ENCODE peak calls at places on chromosome 7, in nine cellular contexts. One of them, this sample, is unnamed.

GRCh38 chr7:73865738-73866445 is 4.9 kb downstream of the TMEM270 start:
- DNase-seq in CD8-positive, alpha-beta T cell: no peak
- DNase-seq in lower lobe of right lung: no peak
- DNase-seq in colonic mucosa: no peak
- DNase-seq in IMR-90: peak; percentile 63
- DNase-seq in fibroblast of mammary gland: peak; percentile 60
- DNase-seq in WTC11: peak; percentile 51
- DNase-seq in suprapubic skin: no peak
- DNase-seq in endothelial cell: peak; percentile 65
- DNase-seq in this sample: no peak

GRCh38 chr7:106793015-106793651 is 71.9 kb upstream of the PIK3CG start:
- DNase-seq in CD8-positive, alpha-beta T cell: peak; percentile 16
- DNase-seq in lower lobe of right lung: no peak
- DNase-seq in colonic mucosa: no peak
- DNase-seq in IMR-90: peak; percentile 33
- DNase-seq in fibroblast of mammary gland: peak; percentile 45
- DNase-seq in WTC11: no peak
- DNase-seq in suprapubic skin: no peak
- DNase-seq in endothelial cell: peak; percentile 16
- DNase-seq in this sample: no peak

GRCh38 chr7:1176891-1177373 is 16.9 kb upstream of the ZFAND2A start:
- DNase-seq in CD8-positive, alpha-beta T cell: peak; percentile 62
- DNase-seq in lower lobe of right lung: peak; percentile 86
- DNase-seq in colonic mucosa: peak; percentile 83
- DNase-seq in IMR-90: peak; percentile 31
- DNase-seq in fibroblast of mammary gland: peak; percentile 68
- DNase-seq in WTC11: peak; percentile 80
- DNase-seq in suprapubic skin: no peak
- DNase-seq in endothelial cell: peak; percentile 55
- DNase-seq in this sample: peak; percentile 84

GRCh38 chr7:131667699-131668098 is 111.3 kb upstream of the PODXL start:
- DNase-seq in CD8-positive, alpha-beta T cell: no peak
- DNase-seq in lower lobe of right lung: no peak
- DNase-seq in colonic mucosa: no peak
- DNase-seq in IMR-90: no peak
- DNase-seq in fibroblast of mammary gland: no peak
- DNase-seq in WTC11: no peak
- DNase-seq in suprapubic skin: no peak
- DNase-seq in endothelial cell: no peak
- DNase-seq in this sample: no peak

GRCh38 chr7:103640031-103640779 is 194.2 kb upstream of the SLC26A5 start:
- DNase-seq in CD8-positive, alpha-beta T cell: no peak
- DNase-seq in lower lobe of right lung: no peak
- DNase-seq in colonic mucosa: no peak
- DNase-seq in IMR-90: peak; percentile 84
- DNase-seq in fibroblast of mammary gland: peak; percentile 63
- DNase-seq in WTC11: no peak
- DNase-seq in suprapubic skin: no peak
- DNase-seq in endothelial cell: no peak
- DNase-seq in this sample: no peak

GRCh38 chr7:104054362-104054761 is 64.9 kb upstream of the RELN start:
- DNase-seq in CD8-positive, alpha-beta T cell: no peak
- DNase-seq in lower lobe of right lung: no peak
- DNase-seq in colonic mucosa: no peak
- DNase-seq in IMR-90: no peak
- DNase-seq in fibroblast of mammary gland: no peak
- DNase-seq in WTC11: no peak
- DNase-seq in suprapubic skin: no peak
- DNase-seq in endothelial cell: no peak
- DNase-seq in this sample: no peak

GRCh38 chr7:1292972-1293830 is 60.5 kb downstream of the UNCX start:
- DNase-seq in CD8-positive, alpha-beta T cell: no peak
- DNase-seq in lower lobe of right lung: peak; percentile 36
- DNase-seq in colonic mucosa: no peak
- DNase-seq in IMR-90: no peak
- DNase-seq in fibroblast of mammary gland: no peak
- DNase-seq in WTC11: no peak
- DNase-seq in suprapubic skin: no peak
- DNase-seq in endothelial cell: no peak
- DNase-seq in this sample: no peak

GRCh38 chr7:84813376-84813775 is 373.5 kb downstream of the SEMA3D start:
- DNase-seq in CD8-positive, alpha-beta T cell: no peak
- DNase-seq in lower lobe of right lung: no peak
- DNase-seq in colonic mucosa: no peak
- DNase-seq in IMR-90: no peak
- DNase-seq in fibroblast of mammary gland: no peak
- DNase-seq in WTC11: no peak
- DNase-seq in suprapubic skin: no peak
- DNase-seq in endothelial cell: no peak
- DNase-seq in this sample: no peak

GRCh38 chr7:36045830-36046341 is 107.2 kb upstream of the EEPD1 start:
- DNase-seq in CD8-positive, alpha-beta T cell: no peak
- DNase-seq in lower lobe of right lung: no peak
- DNase-seq in colonic mucosa: no peak
- DNase-seq in IMR-90: no peak
- DNase-seq in fibroblast of mammary gland: no peak
- DNase-seq in WTC11: no peak
- DNase-seq in suprapubic skin: no peak
- DNase-seq in endothelial cell: no peak
- DNase-seq in this sample: no peak

GRCh38 chr7:140542226-140542625 is 62.9 kb upstream of the MKRN1 start:
- DNase-seq in CD8-positive, alpha-beta T cell: no peak
- DNase-seq in lower lobe of right lung: no peak
- DNase-seq in colonic mucosa: no peak
- DNase-seq in IMR-90: peak; percentile 63
- DNase-seq in fibroblast of mammary gland: peak; percentile 68
- DNase-seq in WTC11: no peak
- DNase-seq in suprapubic skin: no peak
- DNase-seq in endothelial cell: no peak
- DNase-seq in this sample: no peak

GRCh38 chr7:1817061-1817712 is 147.1 kb downstream of the ELFN1 start:
- DNase-seq in CD8-positive, alpha-beta T cell: no peak
- DNase-seq in lower lobe of right lung: no peak
- DNase-seq in colonic mucosa: no peak
- DNase-seq in IMR-90: no peak
- DNase-seq in fibroblast of mammary gland: no peak
- DNase-seq in WTC11: no peak
- DNase-seq in suprapubic skin: no peak
- DNase-seq in endothelial cell: no peak
- DNase-seq in this sample: peak; percentile 70

GRCh38 chr7:120741371-120742042 is 116.4 kb downstream of the TSPAN12 start:
- DNase-seq in CD8-positive, alpha-beta T cell: no peak
- DNase-seq in lower lobe of right lung: no peak
- DNase-seq in colonic mucosa: no peak
- DNase-seq in IMR-90: no peak
- DNase-seq in fibroblast of mammary gland: no peak
- DNase-seq in WTC11: no peak
- DNase-seq in suprapubic skin: no peak
- DNase-seq in endothelial cell: no peak
- DNase-seq in this sample: no peak

GRCh38 chr7:7183061-7183832 is 903 bp downstream of the C1GALT1 start:
- DNase-seq in CD8-positive, alpha-beta T cell: peak; percentile 31
- DNase-seq in lower lobe of right lung: peak; percentile 78
- DNase-seq in colonic mucosa: peak; percentile 74
- DNase-seq in IMR-90: no peak
- DNase-seq in fibroblast of mammary gland: peak; percentile 19
- DNase-seq in WTC11: peak; percentile 56
- DNase-seq in suprapubic skin: peak; percentile 81
- DNase-seq in endothelial cell: no peak
- DNase-seq in this sample: peak; percentile 73

GRCh38 chr7:7178906-7179305 is 3.4 kb upstream of the C1GALT1 start:
- DNase-seq in CD8-positive, alpha-beta T cell: no peak
- DNase-seq in lower lobe of right lung: no peak
- DNase-seq in colonic mucosa: no peak
- DNase-seq in IMR-90: no peak
- DNase-seq in fibroblast of mammary gland: peak; percentile 50
- DNase-seq in WTC11: no peak
- DNase-seq in suprapubic skin: no peak
- DNase-seq in endothelial cell: no peak
- DNase-seq in this sample: no peak

GRCh38 chr7:7182156-7183060 is at the start of gene C1GALT1:
- DNase-seq in CD8-positive, alpha-beta T cell: peak; percentile 98
- DNase-seq in lower lobe of right lung: peak; percentile 98
- DNase-seq in colonic mucosa: peak; percentile 98
- DNase-seq in IMR-90: peak; percentile 97
- DNase-seq in fibroblast of mammary gland: peak; percentile 95
- DNase-seq in WTC11: peak; percentile 98
- DNase-seq in suprapubic skin: peak; percentile 97
- DNase-seq in endothelial cell: peak; percentile 97
- DNase-seq in this sample: peak; percentile 97

GRCh38 chr7:7181519-7182155 is 707 bp upstream of the C1GALT1 start:
- DNase-seq in CD8-positive, alpha-beta T cell: peak; percentile 39
- DNase-seq in lower lobe of right lung: peak; percentile 62
- DNase-seq in colonic mucosa: peak; percentile 67
- DNase-seq in IMR-90: peak; percentile 28
- DNase-seq in fibroblast of mammary gland: peak; percentile 36
- DNase-seq in WTC11: peak; percentile 30
- DNase-seq in suprapubic skin: no peak
- DNase-seq in endothelial cell: peak; percentile 18
- DNase-seq in this sample: no peak

DNA sequence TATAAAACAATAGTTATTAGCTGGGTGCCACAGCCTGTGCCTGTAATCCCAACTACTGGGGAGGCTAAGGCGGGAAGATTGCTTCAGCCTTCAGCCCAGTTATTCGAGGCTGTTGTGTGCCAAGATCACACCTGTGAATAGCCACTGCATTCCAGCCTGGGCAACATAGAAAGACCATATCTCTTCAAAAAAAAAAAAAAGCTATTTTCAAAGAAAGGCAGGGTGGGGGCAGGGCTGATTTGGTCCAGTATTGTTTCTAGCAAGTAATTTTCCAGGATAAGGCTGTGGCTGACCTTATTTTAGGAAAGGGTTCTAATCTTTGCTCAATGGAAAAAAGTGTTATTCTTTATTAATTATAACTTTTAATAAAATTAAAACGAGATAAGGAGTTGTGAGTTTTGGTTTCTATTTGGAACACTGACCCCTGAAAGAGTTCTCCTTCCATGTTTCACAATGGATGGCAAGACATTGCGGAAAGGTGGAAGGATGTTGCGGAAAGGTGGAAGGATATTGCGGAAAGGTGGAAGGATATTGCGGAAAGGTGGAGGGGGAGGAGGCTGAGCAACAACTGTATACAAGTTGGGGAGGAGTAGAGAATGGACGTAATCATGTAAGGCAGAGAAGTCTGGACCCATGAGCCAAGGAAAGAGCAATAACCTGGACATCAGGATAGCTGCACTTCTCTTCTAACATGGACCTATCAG is 1.5 kb upstream of the C1GALT1 start:
- DNase-seq in CD8-positive, alpha-beta T cell: no peak
- DNase-seq in lower lobe of right lung: no peak
- DNase-seq in colonic mucosa: no peak
- DNase-seq in IMR-90: no peak
- DNase-seq in fibroblast of mammary gland: no peak
- DNase-seq in WTC11: no peak
- DNase-seq in suprapubic skin: no peak
- DNase-seq in endothelial cell: peak; percentile 8
- DNase-seq in this sample: no peak
- TF ChIP-seq CTCF in CD8-positive, alpha-beta T cell: no peak
- TF ChIP-seq CTCF in lower lobe of right lung: no peak
- TF ChIP-seq CTCF in colonic mucosa: no peak
- TF ChIP-seq CTCF in IMR-90: no peak
- TF ChIP-seq CTCF in fibroblast of mammary gland: no peak
- TF ChIP-seq CTCF in WTC11: no peak
- TF ChIP-seq CTCF in suprapubic skin: no peak
- TF ChIP-seq CTCF in endothelial cell: no peak
- TF ChIP-seq CTCF in this sample: no peak

GRCh38 chr7:100825760-100826545 is 1.4 kb downstream of the EPHB4 start:
- DNase-seq in CD8-positive, alpha-beta T cell: no peak
- DNase-seq in lower lobe of right lung: no peak
- DNase-seq in colonic mucosa: peak; percentile 45
- DNase-seq in IMR-90: peak; percentile 59
- DNase-seq in fibroblast of mammary gland: peak; percentile 57
- DNase-seq in WTC11: no peak
- DNase-seq in suprapubic skin: no peak
- DNase-seq in endothelial cell: no peak
- DNase-seq in this sample: no peak
- TF ChIP-seq CTCF in CD8-positive, alpha-beta T cell: no peak
- TF ChIP-seq CTCF in lower lobe of right lung: no peak
- TF ChIP-seq CTCF in colonic mucosa: no peak
- TF ChIP-seq CTCF in IMR-90: peak; percentile 50
- TF ChIP-seq CTCF in fibroblast of mammary gland: peak; percentile 29
- TF ChIP-seq CTCF in WTC11: no peak
- TF ChIP-seq CTCF in suprapubic skin: no peak
- TF ChIP-seq CTCF in endothelial cell: no peak
- TF ChIP-seq CTCF in this sample: peak; percentile 32

DNA sequence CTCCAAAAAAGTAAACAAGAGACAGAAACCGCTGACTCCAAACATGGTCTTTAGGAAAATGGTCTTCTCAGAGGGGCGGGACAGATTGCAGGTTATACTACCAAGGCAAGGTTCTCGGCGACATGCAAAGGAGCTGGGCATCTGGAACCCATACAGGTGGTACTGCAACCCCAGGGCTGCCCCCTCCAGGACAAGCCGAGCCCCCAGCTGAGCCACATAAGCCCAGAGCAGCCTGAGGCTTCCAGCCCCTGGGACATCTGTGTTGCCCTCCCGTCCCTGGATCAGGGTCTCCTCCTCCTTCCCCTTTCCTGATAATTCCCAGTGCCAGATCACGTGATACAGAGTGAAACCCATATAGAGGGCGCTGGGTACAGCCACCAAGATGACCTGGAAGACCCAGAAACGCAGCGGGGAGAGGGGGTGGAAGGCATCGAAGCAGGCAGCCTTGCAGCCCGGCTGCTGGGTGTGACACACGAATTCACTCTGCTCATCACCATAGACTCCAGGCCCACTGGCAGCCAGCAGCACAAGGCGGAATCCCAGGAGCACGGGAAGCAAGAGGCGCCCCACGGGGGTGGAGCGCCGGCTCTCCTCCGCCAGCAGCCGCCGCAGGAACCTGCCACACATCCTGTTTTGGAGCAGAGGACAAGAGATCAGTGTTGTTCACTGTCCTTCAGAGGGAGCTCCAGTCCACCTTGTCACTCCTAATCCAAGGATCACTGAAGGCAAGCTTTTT is at the start of gene GJC3:
- DNase-seq in CD8-positive, alpha-beta T cell: no peak
- DNase-seq in lower lobe of right lung: peak; percentile 65
- DNase-seq in colonic mucosa: peak; percentile 38
- DNase-seq in IMR-90: peak; percentile 52
- DNase-seq in fibroblast of mammary gland: peak; percentile 53
- DNase-seq in WTC11: peak; percentile 73
- DNase-seq in suprapubic skin: no peak
- DNase-seq in endothelial cell: peak; percentile 61
- DNase-seq in this sample: no peak
- TF ChIP-seq CTCF in CD8-positive, alpha-beta T cell: no peak
- TF ChIP-seq CTCF in lower lobe of right lung: peak; percentile 45
- TF ChIP-seq CTCF in colonic mucosa: no peak
- TF ChIP-seq CTCF in IMR-90: peak; percentile 38
- TF ChIP-seq CTCF in fibroblast of mammary gland: peak; percentile 41
- TF ChIP-seq CTCF in WTC11: no peak
- TF ChIP-seq CTCF in suprapubic skin: peak; percentile 45
- TF ChIP-seq CTCF in endothelial cell: no peak
- TF ChIP-seq CTCF in this sample: peak; percentile 57

DNA sequence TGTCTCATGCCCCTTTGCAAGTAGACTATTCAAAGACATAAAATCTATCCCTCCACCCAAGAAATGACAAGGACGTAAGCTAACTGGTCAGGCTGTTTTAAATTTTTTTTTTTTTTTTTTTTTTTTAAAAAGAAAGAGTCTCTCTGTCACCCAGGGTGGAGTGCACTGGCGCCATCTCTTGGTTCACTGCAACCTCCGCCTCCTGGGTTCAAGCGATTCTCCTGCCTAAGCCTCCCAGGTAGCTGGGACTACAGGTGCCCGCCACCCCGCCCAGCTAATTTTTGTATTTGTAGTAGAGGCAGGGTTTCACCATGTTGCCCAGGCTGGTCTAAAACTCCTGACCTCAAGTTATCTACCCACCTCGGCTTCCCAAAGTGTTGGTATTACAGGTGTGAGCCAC is 11.2 kb downstream of the TRA2A start:
- DNase-seq in CD8-positive, alpha-beta T cell: no peak
- DNase-seq in lower lobe of right lung: no peak
- DNase-seq in colonic mucosa: no peak
- DNase-seq in IMR-90: no peak
- DNase-seq in fibroblast of mammary gland: no peak
- DNase-seq in WTC11: peak; percentile 34
- DNase-seq in suprapubic skin: no peak
- DNase-seq in endothelial cell: peak; percentile 26
- DNase-seq in this sample: no peak
- TF ChIP-seq CTCF in CD8-positive, alpha-beta T cell: no peak
- TF ChIP-seq CTCF in lower lobe of right lung: no peak
- TF ChIP-seq CTCF in colonic mucosa: no peak
- TF ChIP-seq CTCF in IMR-90: peak; percentile 17
- TF ChIP-seq CTCF in fibroblast of mammary gland: no peak
- TF ChIP-seq CTCF in WTC11: no peak
- TF ChIP-seq CTCF in suprapubic skin: no peak
- TF ChIP-seq CTCF in endothelial cell: peak; percentile 24
- TF ChIP-seq CTCF in this sample: peak; percentile 46

This sample was measured in type B pancreatic cell.